ENCODE peak calls at places on chromosomes 2 and 18, in ten cellular contexts. P is kidney epithelial cell, K is omental fat pad, D is nephron progenitor cell, U is fibroblast of lung, I is colonic mucosa, Q is A549, S is tibial artery, R is endodermal cell, J is GM20000. H is an unnamed sample.

GRCh38 chr2:8525582-8526402 is 156.1 kb upstream of the ID2 start:
- DNase-seq in P (peak), K (no peak), D (peak), U (peak), I (peak), Q (no peak), S (peak), R (peak), J (peak), H (peak)

GRCh38 chr2:177857538-177857937 is 215.0 kb downstream of the PDE11A start:
- DNase-seq in P (no peak), K (no peak), D (no peak), U (no peak), I (no peak), Q (no peak), S (no peak), R (no peak), J (no peak), H (no peak)

GRCh38 chr2:39568561-39569006 is 97.1 kb upstream of the TMEM178A start:
- DNase-seq in P (peak), K (no peak), D (no peak), U (peak), I (no peak), Q (no peak), S (no peak), R (no peak), J (no peak), H (no peak)

GRCh38 chr2:44226753-44227152 is 48.5 kb upstream of the SLC3A1 start:
- DNase-seq in P (no peak), K (no peak), D (no peak), U (no peak), I (no peak), Q (no peak), S (no peak), R (no peak), J (no peak), H (no peak)

GRCh38 chr18:22932885-22933205 is 283 bp upstream of the RBBP8 start:
- DNase-seq in P (no peak), K (no peak), D (no peak), U (no peak), I (no peak), Q (no peak), S (no peak), R (no peak), J (no peak), H (no peak)

GRCh38 chr2:677056-677949 is at the start of gene TMEM18:
- DNase-seq in P (peak), K (peak), D (no peak), U (peak), I (peak), Q (peak), S (peak), R (peak), J (peak), H (no peak)

GRCh38 chr2:57516740-57517340 is 529.8 kb upstream of the VRK2 start:
- DNase-seq in P (no peak), K (no peak), D (no peak), U (peak), I (no peak), Q (peak), S (no peak), R (no peak), J (peak), H (no peak)

GRCh38 chr2:65120990-65121693 is 8.8 kb downstream of the RAB1A start:
- DNase-seq in P (no peak), K (no peak), D (no peak), U (no peak), I (no peak), Q (no peak), S (no peak), R (no peak), J (no peak), H (no peak)

GRCh38 chr2:198314559-198315153 is 510.3 kb downstream of the PLCL1 start:
- DNase-seq in P (no peak), K (no peak), D (no peak), U (peak), I (peak), Q (no peak), S (no peak), R (no peak), J (no peak), H (no peak)

GRCh38 chr2:42905341-42906114 is 113.1 kb upstream of the HAAO start:
- DNase-seq in P (no peak), K (peak), D (no peak), U (peak), I (no peak), Q (no peak), S (no peak), R (peak), J (no peak), H (no peak)

GRCh38 chr2:107467414-107467813 is 359.3 kb upstream of the RGPD4 start:
- DNase-seq in P (no peak), K (no peak), D (no peak), U (no peak), I (no peak), Q (no peak), S (no peak), R (no peak), J (no peak), H (no peak)

GRCh38 chr18:48165104-48165866 is 234.8 kb upstream of the SMAD2 start:
- DNase-seq in P (no peak), K (no peak), D (no peak), U (no peak), I (peak), Q (no peak), S (no peak), R (no peak), J (no peak), H (no peak)

GRCh38 chr2:177265386-177265690 is 811 bp upstream of the NFE2L2 start:
- DNase-seq in P (no peak), K (no peak), D (no peak), U (peak), I (peak), Q (no peak), S (peak), R (no peak), J (no peak), H (no peak)

GRCh38 chr18:71327443-71328120 is 1038.7 kb downstream of the SOCS6 start:
- DNase-seq in P (no peak), K (no peak), D (no peak), U (no peak), I (no peak), Q (no peak), S (no peak), R (no peak), J (no peak), H (no peak)

GRCh38 chr2:43461461-43462073 is 134.3 kb downstream of the THADA start:
- DNase-seq in P (no peak), K (no peak), D (no peak), U (no peak), I (no peak), Q (no peak), S (no peak), R (no peak), J (peak), H (no peak)

GRCh38 chr2:98473995-98474780 is 29.5 kb downstream of the INPP4A start:
- DNase-seq in P (no peak), K (no peak), D (no peak), U (no peak), I (no peak), Q (no peak), S (no peak), R (no peak), J (no peak), H (no peak)

GRCh38 chr2:63049291-63050185 is 1.1 kb upstream of the OTX1 start:
- DNase-seq in P (no peak), K (no peak), D (peak), U (no peak), I (no peak), Q (no peak), S (no peak), R (peak), J (peak), H (no peak)

GRCh38 chr18:40877096-40877495 is 1077.9 kb upstream of the PIK3C3 start:
- DNase-seq in P (peak), K (no peak), D (no peak), U (peak), I (no peak), Q (no peak), S (no peak), R (no peak), J (no peak), H (no peak)

GRCh38 chr2:173545364-173545734 is 190.7 kb downstream of the CDCA7 start:
- DNase-seq in P (peak), K (no peak), D (no peak), U (peak), I (peak), Q (no peak), S (peak), R (no peak), J (no peak), H (no peak)

GRCh38 chr2:28036307-28036706 is 145.8 kb downstream of the BABAM2 start:
- DNase-seq in P (no peak), K (no peak), D (no peak), U (no peak), I (no peak), Q (no peak), S (no peak), R (no peak), J (no peak), H (no peak)

GRCh38 chr18:53416985-53417384 is 807.5 kb downstream of the MBD2 start:
- DNase-seq in P (peak), K (no peak), D (no peak), U (peak), I (no peak), Q (no peak), S (no peak), R (peak), J (no peak), H (no peak)

GRCh38 chr2:151878655-151879563 is 50.7 kb upstream of the ARL5A start:
- DNase-seq in P (peak), K (no peak), D (no peak), U (peak), I (no peak), Q (no peak), S (no peak), R (no peak), J (no peak), H (no peak)

GRCh38 chr2:25168256-25169072 is at the start of gene POMC:
- DNase-seq in P (no peak), K (no peak), D (peak), U (peak), I (no peak), Q (peak), S (no peak), R (peak), J (peak), H (peak)

GRCh38 chr2:230899287-230899686 is 25.8 kb downstream of the GPR55 start:
- DNase-seq in P (no peak), K (no peak), D (no peak), U (no peak), I (peak), Q (no peak), S (no peak), R (peak), J (no peak), H (no peak)

GRCh38 chr2:17753803-17754663 is at the start of the genes GEN1 and SMC6:
- DNase-seq in P (peak), K (peak), D (peak), U (peak), I (peak), Q (peak), S (peak), R (peak), J (peak), H (peak)

GRCh38 chr18:42614619-42615293 is 500.7 kb downstream of the RIT2 start:
- DNase-seq in P (peak), K (no peak), D (no peak), U (peak), I (no peak), Q (no peak), S (no peak), R (no peak), J (no peak), H (no peak)

GRCh38 chr2:220120004-220120403 is 492.6 kb downstream of the SLC4A3 start:
- DNase-seq in P (no peak), K (no peak), D (no peak), U (no peak), I (no peak), Q (no peak), S (no peak), R (no peak), J (no peak), H (no peak)

GRCh38 chr2:190053426-190053825 is 9.1 kb downstream of the MSTN start:
- DNase-seq in P (no peak), K (no peak), D (no peak), U (no peak), I (no peak), Q (no peak), S (no peak), R (no peak), J (no peak), H (no peak)

GRCh38 chr18:51630706-51631105 is 433.2 kb upstream of the MEX3C start:
- DNase-seq in P (no peak), K (no peak), D (no peak), U (no peak), I (no peak), Q (no peak), S (no peak), R (no peak), J (no peak), H (no peak)

GRCh38 chr2:164479460-164479859 is 141.8 kb downstream of the GRB14 start:
- DNase-seq in P (no peak), K (no peak), D (peak), U (peak), I (no peak), Q (no peak), S (no peak), R (peak), J (no peak), H (no peak)

DNA sequence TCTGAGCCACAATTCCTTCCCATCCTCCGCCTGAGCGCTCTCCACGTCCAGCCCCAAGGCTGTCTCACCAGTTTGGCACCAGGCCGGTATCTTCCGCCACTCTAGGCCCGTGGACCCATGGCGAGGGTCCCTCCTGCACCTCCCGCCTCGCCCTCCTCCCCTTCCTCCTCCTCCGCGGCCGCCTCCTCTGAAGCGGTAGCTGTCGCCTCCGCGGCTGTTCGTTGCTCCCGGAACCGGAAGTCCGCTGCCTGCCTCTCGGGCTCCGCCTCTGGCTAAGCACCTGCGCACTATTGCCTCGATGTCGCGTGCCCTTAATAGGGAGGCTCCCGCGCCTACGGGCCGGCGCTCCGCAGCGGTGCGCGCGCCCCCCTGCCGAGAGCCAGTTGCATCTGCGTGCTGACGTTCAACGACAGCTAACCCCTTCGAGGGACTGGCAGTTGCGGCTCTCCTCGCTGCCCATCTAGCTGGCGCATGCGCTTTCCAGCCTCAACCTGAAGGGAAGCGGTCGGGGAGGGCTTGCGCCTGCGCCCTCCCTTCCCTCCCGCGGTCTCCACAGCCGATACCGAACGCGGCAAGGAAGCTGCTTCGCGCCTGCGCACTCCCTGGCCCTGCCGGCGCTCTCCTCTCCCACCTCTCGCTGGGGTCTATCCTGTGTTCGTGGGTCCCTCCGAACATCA is at the start of gene MBD1:
- DNase-seq in P (peak), K (peak), D (peak), U (peak), I (peak), Q (peak), S (peak), R (peak), J (peak), H (peak)
- TF ChIP-seq CTCF in P (peak), K (no peak), D (no peak), U (no peak), I (peak), Q (no peak), S (peak), R (peak), J (no peak), H (peak)

GRCh38 chr18:80037300-80037699 is 3.1 kb downstream of the RBFA start:
- DNase-seq in P (no peak), K (no peak), D (no peak), U (no peak), I (no peak), Q (no peak), S (no peak), R (no peak), J (no peak), H (no peak)

GRCh38 chr18:80033181-80034067 is 810 bp upstream of the RBFA start:
- DNase-seq in P (no peak), K (peak), D (no peak), U (peak), I (no peak), Q (peak), S (peak), R (no peak), J (no peak), H (peak)

GRCh38 chr18:80035997-80036396 is 1.8 kb downstream of the RBFA start:
- DNase-seq in P (no peak), K (no peak), D (no peak), U (no peak), I (no peak), Q (no peak), S (no peak), R (no peak), J (no peak), H (no peak)

GRCh38 chr18:80034852-80035406 is 695 bp downstream of the RBFA start:
- DNase-seq in P (no peak), K (no peak), D (no peak), U (no peak), I (no peak), Q (no peak), S (no peak), R (no peak), J (no peak), H (no peak)

GRCh38 chr18:80034068-80034851 is at the start of gene RBFA:
- DNase-seq in P (peak), K (peak), D (peak), U (peak), I (peak), Q (peak), S (peak), R (peak), J (peak), H (peak)
- TF ChIP-seq CTCF in P (peak), K (no peak), D (no peak), U (peak), I (peak), Q (peak), S (peak), R (peak), J (no peak), H (peak)

GRCh38 chr2:215826838-215827441 is 186.4 kb downstream of the MREG start:
- DNase-seq in P (no peak), K (no peak), D (no peak), U (peak), I (no peak), Q (peak), S (no peak), R (no peak), J (no peak), H (no peak)
- TF ChIP-seq CTCF in P (no peak), K (no peak), D (no peak), U (no peak), I (no peak), Q (no peak), S (no peak), R (no peak), J (no peak), H (no peak)

GRCh38 chr2:200578778-200579177 is 7.0 kb upstream of the AOX1 start:
- DNase-seq in P (no peak), K (no peak), D (no peak), U (peak), I (no peak), Q (no peak), S (no peak), R (peak), J (no peak), H (no peak)

GRCh38 chr2:200577000-200577399 is 8.8 kb upstream of the AOX1 start:
- DNase-seq in P (no peak), K (no peak), D (no peak), U (no peak), I (no peak), Q (no peak), S (no peak), R (no peak), J (no peak), H (no peak)

DNA sequence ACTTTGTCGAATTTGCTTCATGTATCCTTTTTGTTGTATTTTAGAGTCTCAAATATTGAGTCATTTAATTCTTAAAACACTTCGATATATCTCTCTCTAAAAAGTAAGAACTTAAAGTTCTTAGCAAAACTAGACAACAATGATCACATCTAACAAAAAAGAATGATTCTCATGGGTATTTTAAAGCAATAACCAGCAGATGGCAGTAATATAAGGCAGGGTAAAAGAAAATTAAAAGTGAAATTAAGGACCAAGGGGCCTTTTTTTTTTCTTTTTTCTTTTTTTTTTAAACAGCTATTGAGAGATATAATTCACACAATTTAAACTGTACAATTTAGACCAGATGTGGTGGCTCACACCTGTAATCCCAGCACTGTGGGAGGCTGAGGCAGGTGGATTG is 9.9 kb upstream of the AOX1 start:
- DNase-seq in P (no peak), K (no peak), D (no peak), U (no peak), I (no peak), Q (no peak), S (no peak), R (no peak), J (peak), H (no peak)
- TF ChIP-seq CTCF in P (peak), K (no peak), D (no peak), U (no peak), I (no peak), Q (peak), S (no peak), R (peak), J (no peak), H (peak)

DNA sequence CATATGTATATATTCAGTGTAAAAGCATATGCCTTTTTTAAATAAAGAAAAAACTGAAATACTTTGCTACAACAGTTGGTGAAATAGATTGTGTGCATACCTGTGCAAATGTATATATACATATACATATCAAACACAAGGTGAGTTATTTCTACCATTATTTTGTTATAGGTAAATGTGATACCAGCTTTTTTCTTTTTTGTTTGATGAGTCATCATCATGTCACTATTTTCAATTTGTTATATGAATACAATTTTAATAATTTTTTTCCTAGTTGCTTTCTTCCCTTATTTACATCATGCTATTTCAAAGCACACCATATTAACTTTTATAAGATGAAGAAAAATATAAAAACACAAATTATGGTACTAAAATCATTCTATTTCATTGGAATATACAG is 87.0 kb upstream of the STK17B start:
- DNase-seq in P (no peak), K (no peak), D (no peak), U (no peak), I (no peak), Q (no peak), S (no peak), R (no peak), J (no peak), H (no peak)
- TF ChIP-seq CTCF in P (no peak), K (no peak), D (no peak), U (no peak), I (no peak), Q (no peak), S (no peak), R (no peak), J (no peak), H (no peak)

H was measured in upper lobe of right lung.